ENCODE peak calls at places on chromosomes 13 and 19, in six cellular contexts. H is heart right ventricle; U is cardiac muscle cell; G is OCI-LY7; Q is CD8-positive, alpha-beta memory T cell; V is mucosa of descending colon. O is an unnamed sample.

GRCh38 chr13:44386932-44387556 is 13.4 kb downstream of the SERP2 start:
- DNase-seq in H (no peak), U (peak; percentile 27), V (no peak), Q (no peak), G (no peak), O (no peak)

GRCh38 chr19:47081095-47081494 is 32.5 kb downstream of the ZC3H4 start:
- DNase-seq in G (no peak), Q (no peak), V (no peak), U (no peak), H (no peak), O (no peak)

GRCh38 chr13:59722580-59722900 is 441.2 kb downstream of the DIAPH3 start:
- DNase-seq in G (no peak), U (no peak), Q (no peak), H (no peak), V (no peak), O (no peak)

GRCh38 chr19:45244133-45244532 is 1.1 kb downstream of the EXOC3L2 start:
- DNase-seq in G (no peak), Q (no peak), U (no peak), V (no peak), H (no peak), O (no peak)

GRCh38 chr19:7855426-7856276 is 18.5 kb downstream of the PRR36 start:
- DNase-seq in V (no peak), G (no peak), U (no peak), H (no peak), Q (no peak), O (no peak)

GRCh38 chr13:106100261-106100919 is 435.1 kb downstream of the EFNB2 start:
- DNase-seq in U (no peak), Q (no peak), V (peak; percentile 83), H (no peak), G (no peak), O (no peak)

GRCh38 chr13:38463047-38463446 is 113.4 kb downstream of the UFM1 start:
- DNase-seq in G (no peak), U (no peak), V (no peak), H (no peak), Q (no peak), O (no peak)

GRCh38 chr13:74009100-74009668 is 125.0 kb downstream of the KLF12 start:
- DNase-seq in G (no peak), U (no peak), V (no peak), H (no peak), Q (no peak), O (no peak)

GRCh38 chr13:111855786-111856185 is 211.2 kb upstream of the SOX1 start:
- DNase-seq in G (no peak), U (no peak), V (no peak), H (no peak), Q (no peak), O (no peak)

GRCh38 chr13:45102136-45102802 is 18.0 kb upstream of the GTF2F2 start:
- DNase-seq in Q (no peak), H (no peak), V (no peak), G (no peak), U (no peak), O (no peak)

GRCh38 chr13:42814868-42815267 is 33.5 kb downstream of the FAM216B start:
- DNase-seq in V (no peak), G (no peak), H (no peak), U (peak; percentile 78), Q (no peak), O (no peak)

GRCh38 chr19:47232422-47233211 is 1.6 kb upstream of the BBC3 start:
- DNase-seq in Q (no peak), H (no peak), G (peak; percentile 52), U (peak; percentile 56), V (peak; percentile 71), O (no peak)

GRCh38 chr13:106917024-106917491 is 349.1 kb upstream of the ARGLU1 start:
- DNase-seq in U (peak; percentile 25), G (no peak), V (no peak), H (peak; percentile 51), Q (no peak), O (peak; percentile 68)

GRCh38 chr19:33174186-33174585 is 19.9 kb upstream of the LRP3 start:
- DNase-seq in Q (no peak), H (no peak), V (no peak), G (no peak), U (no peak), O (no peak)

GRCh38 chr19:19134687-19135158 is 3.6 kb downstream of the TMEM161A start:
- DNase-seq in V (no peak), Q (peak; percentile 15), G (peak; percentile 52), H (no peak), U (no peak), O (no peak)

GRCh38 chr19:23439623-23440022 is 44.4 kb upstream of the ZNF91 start:
- DNase-seq in H (no peak), U (no peak), Q (no peak), G (peak; percentile 22), V (no peak), O (no peak)

GRCh38 chr19:23437901-23438300 is 42.6 kb upstream of the ZNF91 start:
- DNase-seq in G (peak; percentile 11), H (no peak), U (no peak), Q (no peak), V (no peak), O (no peak)

GRCh38 chr19:23440791-23441190 is 45.5 kb upstream of the ZNF91 start:
- DNase-seq in H (no peak), Q (no peak), G (peak; percentile 41), U (peak; percentile 0), V (no peak), O (no peak)

GRCh38 chr19:23436944-23437343 is 41.7 kb upstream of the ZNF91 start:
- DNase-seq in Q (no peak), H (no peak), G (peak; percentile 39), V (no peak), U (no peak), O (no peak)

GRCh38 chr19:23440207-23440606 is 44.9 kb upstream of the ZNF91 start:
- DNase-seq in U (no peak), G (peak; percentile 24), V (no peak), H (no peak), Q (no peak), O (no peak)
- H3K9me3 ChIP-seq in U (no peaks in the 10 kb centered on the region), G (no peaks in the 10 kb centered on the region), V (peaks cover 17% of the 10 kb centered on the region), H (peaks cover 67% of the 10 kb centered on the region), Q (no peaks in the 10 kb centered on the region), O (no peaks in the 10 kb centered on the region)

GRCh38 chr13:110448230-110448629 is 113.3 kb downstream of the RAB20 start:
- DNase-seq in Q (no peak), U (peak; percentile 45), V (no peak), H (no peak), G (no peak), O (peak; percentile 16)
- H3K36me3 ChIP-seq in Q (no peaks in the 10 kb centered on the region), U (peaks cover 7% of the 10 kb centered on the region), V (no peaks in the 10 kb centered on the region), H (peaks cover 4% of the 10 kb centered on the region), G (no peaks in the 10 kb centered on the region), O (peaks cover 5% of the 10 kb centered on the region)

GRCh38 chr19:9407827-9408226 is 27.5 kb downstream of the ZNF266 start:
- DNase-seq in V (no peak), Q (no peak), H (no peak), U (no peak), G (no peak), O (no peak)

DNA sequence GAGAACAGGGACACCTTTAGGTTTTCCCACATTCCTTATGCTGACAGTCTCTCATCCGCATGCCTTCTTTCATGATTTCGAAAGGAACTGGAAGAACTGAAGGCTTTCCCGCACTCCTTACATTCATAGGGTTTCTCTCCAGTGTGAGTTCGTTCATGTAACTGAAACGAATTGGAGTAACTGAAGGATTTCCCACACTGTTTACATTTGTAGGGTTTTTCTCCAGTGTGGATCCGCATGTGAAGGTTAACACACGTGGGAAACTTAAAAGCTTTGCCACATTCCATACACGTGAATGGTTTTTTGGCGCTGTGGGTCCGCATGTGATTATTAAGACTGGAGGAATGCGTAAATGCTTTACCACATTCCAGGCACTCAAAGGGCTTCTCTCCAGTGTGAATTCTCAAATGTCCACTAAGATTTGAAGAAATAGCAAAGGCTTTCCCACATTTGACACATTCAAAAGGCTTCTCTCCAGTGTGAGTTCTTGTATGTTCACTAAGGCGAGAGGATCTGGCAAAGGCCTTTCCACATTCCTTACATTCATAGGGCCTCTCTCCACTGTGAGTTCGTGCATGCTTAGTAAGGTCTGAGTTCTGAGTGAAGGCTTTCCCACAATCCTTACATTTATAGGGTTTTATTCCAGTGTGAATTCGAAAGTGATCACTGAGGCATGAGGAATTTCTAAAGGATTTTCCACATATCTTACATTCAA is 22.0 kb downstream of the ZNF266 start:
- DNase-seq in U (no peak), V (no peak), G (no peak), H (no peak), Q (no peak), O (no peak)
- H3K9me3 ChIP-seq in U (peaks cover 15% of the 10 kb centered on the region), V (peaks cover 98% of the 10 kb centered on the region), G (peaks cover 9% of the 10 kb centered on the region), H (peaks cover 100% of the 10 kb centered on the region), Q (peaks cover 67% of the 10 kb centered on the region), O (peaks cover 45% of the 10 kb centered on the region)

GRCh38 chr19:5592531-5592930 is 24.8 kb upstream of the TINCR start:
- DNase-seq in G (no peak), Q (no peak), H (no peak), V (no peak), U (no peak), O (peak; percentile 48)

GRCh38 chr19:5593963-5594255 is 26.2 kb upstream of the TINCR start:
- DNase-seq in V (no peak), G (no peak), U (no peak), Q (no peak), H (no peak), O (peak; percentile 52)

GRCh38 chr19:5595129-5595528 is 27.4 kb upstream of the TINCR start:
- DNase-seq in H (no peak), Q (no peak), U (no peak), V (no peak), G (no peak), O (peak; percentile 48)

GRCh38 chr19:5594521-5594950 is 26.8 kb upstream of the TINCR start:
- DNase-seq in U (no peak), H (no peak), Q (no peak), G (no peak), V (no peak), O (no peak)

DNA sequence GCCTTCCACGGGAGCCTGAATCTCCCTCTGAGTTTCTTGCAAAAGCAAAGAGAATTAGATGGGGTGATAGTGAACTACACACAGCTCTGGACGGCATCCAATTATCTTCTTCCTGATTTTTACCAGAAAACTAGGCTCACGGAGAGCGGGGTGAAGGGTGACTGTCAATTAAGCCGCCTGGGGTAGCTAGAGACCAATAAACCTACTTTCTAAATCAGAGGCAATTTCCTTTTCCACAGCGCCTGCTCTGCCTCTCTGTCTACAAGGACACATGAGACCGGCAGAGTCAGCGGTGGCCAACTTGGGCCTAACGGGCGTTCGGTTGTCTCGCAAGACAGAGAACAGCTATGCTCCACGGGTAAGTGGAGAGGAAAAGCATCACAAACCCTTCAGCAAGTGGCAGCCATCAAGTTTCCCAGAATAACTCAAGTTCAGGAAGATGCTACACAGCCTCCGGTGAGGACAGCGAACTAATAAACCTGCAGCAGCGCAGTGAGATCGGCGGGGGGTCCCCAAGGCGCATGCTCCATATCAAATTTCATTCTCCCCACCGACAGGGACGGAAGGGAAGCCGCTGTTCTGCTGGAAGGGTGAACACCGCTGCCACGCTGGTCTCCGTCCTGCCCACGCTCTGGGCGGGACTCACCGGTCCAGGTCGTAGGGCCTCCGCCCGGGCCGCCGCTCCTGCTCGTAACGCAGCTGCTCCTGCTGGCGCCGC is 25.7 kb upstream of the TINCR start:
- DNase-seq in V (no peak), H (no peak), G (no peak), Q (no peak), U (no peak), O (peak; percentile 58)
- H3K36me3 ChIP-seq in V (peaks cover 44% of the 10 kb centered on the region), H (peaks cover 21% of the 10 kb centered on the region), G (peaks cover 99% of the 10 kb centered on the region), Q (peaks cover 81% of the 10 kb centered on the region), U (peaks cover 82% of the 10 kb centered on the region), O (peaks cover 68% of the 10 kb centered on the region)

DNA sequence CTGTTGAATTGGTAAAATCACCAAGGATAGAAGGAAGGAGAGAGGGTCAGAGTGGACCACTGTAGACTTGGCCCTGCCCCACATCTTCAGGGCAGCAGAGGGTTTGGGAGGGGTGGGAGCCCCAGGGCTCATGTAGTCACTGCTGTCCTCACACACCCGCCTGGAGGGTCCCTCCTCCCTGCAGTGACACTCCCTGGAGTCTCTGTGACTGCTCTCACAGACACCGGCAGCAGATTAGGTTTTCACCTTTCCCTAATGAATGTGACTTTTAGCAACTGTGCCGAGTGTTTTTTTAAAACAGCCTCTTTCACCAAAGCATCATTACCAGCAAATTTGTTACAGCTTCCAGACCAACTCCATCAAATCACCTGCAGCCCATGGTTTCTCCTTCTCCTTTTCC is 45.7 kb upstream of the CCNE1 start:
- DNase-seq in Q (no peak), G (no peak), U (no peak), V (no peak), H (no peak), O (no peak)
- H3K9me3 ChIP-seq in Q (no peaks in the 10 kb centered on the region), G (no peaks in the 10 kb centered on the region), U (no peaks in the 10 kb centered on the region), V (no peaks in the 10 kb centered on the region), H (no peaks in the 10 kb centered on the region), O (no peaks in the 10 kb centered on the region)